ENCODE peak calls at places on chromosomes 13 and 19, in five cellular contexts. K is IMR-90, N is astrocyte of the spinal cord, W is bronchial epithelial cell, A is GM23338. G is an unnamed sample.
A peak's percentile ranks its signal among the peaks of the same experiment; 100 is the strongest.

GRCh38 chr19:50478901-50479715 is 2.5 kb upstream of the GARIN5A start:
- DNase-seq in K (peak; percentile 44), W (no peak), N (peak; percentile 32), A (peak; percentile 89), G (peak; percentile 28)

GRCh38 chr19:17950310-17951150 is 16.4 kb upstream of the KCNN1 start:
- DNase-seq in A (peak; percentile 60), W (no peak), K (no peak), N (no peak), G (no peak)

GRCh38 chr19:41265376-41266153 is 1.4 kb downstream of the HNRNPUL1 start:
- DNase-seq in W (peak; percentile 8), K (peak; percentile 37), N (peak; percentile 28), A (peak; percentile 11), G (peak; percentile 24)

GRCh38 chr19:18488403-18488723 is 33.5 kb downstream of the ELL start:
- DNase-seq in W (no peak), N (no peak), K (no peak), A (no peak), G (no peak)

GRCh38 chr19:15324791-15325519 is 7.4 kb downstream of the BRD4 start:
- DNase-seq in N (no peak), A (no peak), K (no peak), W (no peak), G (no peak)

GRCh38 chr19:56341948-56342347 is 27.3 kb upstream of the ZSCAN5A start:
- DNase-seq in W (no peak), K (no peak), A (peak; percentile 31), N (peak; percentile 4), G (no peak)

GRCh38 chr19:12202250-12202649 is 39.4 kb downstream of the ZNF136 start:
- DNase-seq in W (no peak), K (no peak), A (peak; percentile 81), N (no peak), G (peak; percentile 15)

GRCh38 chr19:5060591-5061339 is 91.9 kb downstream of the KDM4B start:
- DNase-seq in W (no peak), K (no peak), A (no peak), N (no peak), G (no peak)

GRCh38 chr13:109309625-109310363 is 476.6 kb downstream of the IRS2 start:
- DNase-seq in N (peak; percentile 41), K (no peak), W (no peak), A (no peak), G (no peak)

GRCh38 chr13:110902370-110902769 is 12.5 kb downstream of the ANKRD10 start:
- DNase-seq in A (no peak), W (no peak), N (no peak), K (peak; percentile 61), G (no peak)

GRCh38 chr13:106534844-106535551 is 464 bp downstream of the EFNB2 start:
- DNase-seq in K (peak; percentile 16), A (peak; percentile 35), N (peak; percentile 47), W (no peak), G (no peak)

GRCh38 chr19:16400911-16401675 is 70.7 kb downstream of the EPS15L1 start:
- DNase-seq in A (no peak), N (peak; percentile 40), K (peak; percentile 4), W (no peak), G (no peak)

GRCh38 chr13:71303144-71303543 is 563.9 kb downstream of the DACH1 start:
- DNase-seq in N (no peak), K (no peak), A (peak; percentile 30), W (peak; percentile 23), G (peak; percentile 49)

GRCh38 chr13:29422015-29422414 is 173.5 kb downstream of the SLC7A1 start:
- DNase-seq in A (no peak), K (no peak), W (no peak), N (no peak), G (no peak)

GRCh38 chr13:46675016-46675415 is 121.9 kb downstream of the ESD start:
- DNase-seq in K (no peak), W (no peak), N (no peak), A (no peak), G (no peak)

GRCh38 chr13:46682015-46682414 is 114.9 kb downstream of the ESD start:
- DNase-seq in N (no peak), W (no peak), A (no peak), K (no peak), G (no peak)

GRCh38 chr13:46676378-46676725 is 120.6 kb downstream of the ESD start:
- DNase-seq in K (no peak), N (no peak), W (peak; percentile 61), A (no peak), G (peak; percentile 49)

GRCh38 chr13:46683879-46684278 is 113.1 kb downstream of the ESD start:
- DNase-seq in N (peak; percentile 31), A (no peak), K (peak; percentile 46), W (no peak), G (no peak)

GRCh38 chr13:46679369-46680180 is 117.4 kb downstream of the ESD start:
- DNase-seq in W (no peak), N (peak; percentile 58), A (no peak), K (peak; percentile 70), G (no peak)
- H3K4me3 ChIP-seq in W (no peak overlapping the region), N (peak overlapping the region; percentile 1), A (no peak overlapping the region), K (peak overlapping the region; percentile 42), G (no peak overlapping the region)

GRCh38 chr13:100491164-100491847 is 97.3 kb downstream of the GGACT start:
- DNase-seq in A (no peak), N (peak; percentile 82), W (no peak), K (peak; percentile 63), G (no peak)
- TF ChIP-seq CTCF in A (no peak), N (no peak), W (no peak), K (no peak), G (no peak)

DNA sequence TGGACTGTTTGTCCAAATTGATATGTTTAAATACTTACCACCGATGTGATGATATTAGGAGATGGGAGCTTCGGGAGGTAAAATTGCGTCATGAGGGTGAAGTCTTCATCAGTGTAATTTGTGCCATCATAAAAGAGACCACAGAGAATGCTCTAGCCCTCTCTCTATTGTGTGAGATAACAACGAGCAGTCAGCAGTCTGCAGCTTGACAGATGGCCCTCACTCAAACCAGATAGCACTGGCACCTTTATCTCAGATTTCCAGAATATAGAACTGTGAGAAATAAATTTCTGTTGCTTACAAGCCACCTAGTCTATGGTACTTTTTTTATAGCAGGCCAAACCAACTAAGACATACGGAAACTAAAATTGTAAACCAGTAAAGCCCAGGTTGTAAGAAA is 1718.9 kb upstream of the MIR17HG start:
- DNase-seq in N (no peak), K (no peak), W (peak; percentile 8), A (no peak), G (no peak)
- H3K4me3 ChIP-seq in N (no peak overlapping the region), K (no peak overlapping the region), W (no peak overlapping the region), A (no peak overlapping the region), G (no peak overlapping the region)

DNA sequence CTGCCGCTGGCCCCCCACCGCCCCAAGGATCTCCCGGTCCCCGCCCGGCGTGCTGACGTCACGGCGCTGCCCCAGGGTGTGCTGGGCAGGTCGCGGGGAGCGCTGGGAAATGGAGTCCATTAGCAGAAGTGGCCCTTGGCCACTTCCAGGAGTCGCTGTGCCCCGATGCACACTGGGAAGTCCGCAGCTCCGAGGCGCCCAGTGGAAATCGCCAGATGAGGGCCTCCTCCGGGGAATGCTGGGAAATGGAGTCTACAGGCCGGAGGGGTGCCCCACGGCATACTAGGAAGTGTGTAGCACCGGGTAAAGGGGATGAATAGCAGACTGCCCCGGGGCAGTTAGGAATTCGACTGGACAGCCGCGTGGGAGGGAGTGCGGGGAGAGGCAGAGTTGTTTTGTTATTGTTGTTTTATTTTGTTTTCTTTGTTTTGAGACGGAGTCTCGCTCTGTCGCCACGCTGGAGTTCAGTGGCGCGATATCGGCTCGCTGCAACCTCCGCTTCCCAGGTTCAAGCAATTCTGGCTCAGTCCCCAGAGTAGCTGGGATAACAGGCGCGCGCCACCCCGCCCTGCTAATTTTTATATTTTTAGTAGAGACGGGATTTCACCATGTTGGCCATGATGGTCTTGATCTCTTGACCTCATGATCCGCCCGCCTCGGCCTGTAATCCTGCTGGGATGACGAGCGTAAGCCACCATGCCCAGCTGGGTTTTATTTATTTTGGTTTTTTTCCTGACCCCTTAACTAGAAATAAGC is at the start of gene PPP1R12C:
- DNase-seq in N (peak; percentile 99), W (peak; percentile 93), K (peak; percentile 99), A (peak; percentile 99), G (peak; percentile 99)
- TF ChIP-seq CTCF in N (no peak), W (no peak), K (no peak), A (no peak), G (no peak)

DNA sequence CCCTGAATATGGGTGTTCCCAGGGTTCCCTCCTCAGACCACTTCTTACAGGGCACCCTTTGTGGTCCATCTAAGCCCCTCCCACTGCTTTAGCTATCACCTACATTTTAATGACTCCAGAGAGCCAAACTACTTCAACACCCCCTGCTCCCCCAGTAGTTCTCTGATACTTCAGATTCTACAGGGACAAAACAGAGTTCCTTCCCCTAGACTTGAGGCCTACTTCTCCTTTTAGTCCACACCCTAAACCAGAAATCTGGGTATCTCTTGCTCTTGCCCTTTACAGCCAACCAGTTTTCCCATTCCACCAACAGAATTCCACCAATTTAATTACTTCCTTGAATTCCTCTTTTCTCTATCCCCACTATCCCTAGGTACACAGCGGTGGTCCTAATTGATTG is 107.2 kb downstream of the KCNRG start:
- DNase-seq in N (no peak), W (no peak), A (peak; percentile 38), K (no peak), G (no peak)
- H3K4me3 ChIP-seq in N (no peak overlapping the region), W (no peak overlapping the region), A (no peak overlapping the region), K (no peak overlapping the region), G (no peak overlapping the region)

GRCh38 chr19:43723588-43723987 is 7.7 kb downstream of the IRGC start:
- DNase-seq in A (peak; percentile 42), W (peak; percentile 13), K (no peak), N (no peak), G (peak; percentile 41)
- TF ChIP-seq CTCF in A (peak; percentile 52), W (peak; percentile 14), K (peak; percentile 18), N (peak; percentile 42), G (peak; percentile 43)

GRCh38 chr19:28468701-28469459 is 744.1 kb downstream of the UQCRFS1 start:
- DNase-seq in W (no peak), K (no peak), A (peak; percentile 17), N (peak; percentile 39), G (peak; percentile 4)
- H3K4me3 ChIP-seq in W (no peak overlapping the region), K (no peak overlapping the region), A (no peak overlapping the region), N (no peak overlapping the region), G (no peak overlapping the region)

DNA sequence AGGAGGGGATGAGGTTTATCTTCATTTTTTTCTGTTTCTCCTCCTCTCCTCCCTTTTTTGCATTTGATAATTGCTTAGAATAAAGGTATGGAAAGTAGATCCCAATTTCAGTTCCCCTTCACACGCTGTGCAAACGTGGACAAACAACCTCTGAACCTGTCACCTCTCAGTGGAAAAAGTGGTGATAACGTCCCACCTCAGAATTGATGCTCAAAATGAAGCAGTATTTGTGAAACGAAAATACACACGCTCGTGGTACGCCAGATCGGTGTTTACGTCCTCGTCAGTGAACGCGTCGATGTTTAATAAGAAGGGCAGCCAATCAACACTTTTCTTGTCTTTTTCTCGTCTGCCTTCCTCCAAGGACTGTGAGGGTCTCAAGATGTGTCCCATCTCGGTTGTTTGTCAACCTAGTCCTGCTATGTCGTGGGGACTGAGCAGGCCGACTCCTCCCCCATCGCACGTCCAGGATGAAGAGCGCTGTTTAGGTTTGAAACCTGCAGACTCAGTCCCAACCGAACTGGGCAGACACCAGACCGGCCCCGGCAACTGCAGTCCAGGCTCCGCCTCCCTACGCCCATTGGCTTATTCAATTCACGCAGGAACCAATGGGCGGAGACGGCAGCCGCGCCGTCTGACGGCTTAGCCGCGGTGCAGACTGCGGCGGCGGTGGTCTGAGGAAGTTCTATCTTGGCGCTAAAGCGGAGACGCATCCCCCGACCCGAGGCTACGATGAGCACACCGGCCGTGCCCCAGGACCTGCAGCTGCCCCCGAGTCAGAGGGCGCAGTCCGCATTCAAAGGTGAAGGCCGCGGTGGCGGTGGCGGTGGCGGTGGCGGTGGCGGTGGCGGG is at the start of gene CKAP2:
- DNase-seq in N (peak; percentile 96), A (peak; percentile 97), W (peak; percentile 91), K (peak; percentile 93), G (peak; percentile 97)
- TF ChIP-seq CTCF in N (no peak), A (no peak), W (no peak), K (no peak), G (no peak)